ENCODE peak calls at places on chromosomes 7 and 10, in ten cellular contexts. One of them, this sample, is unnamed.

GRCh38 chr10:8158439-8159071 is 104.1 kb downstream of the GATA3 start:
- DNase-seq in HFF-Myc: no peak
- DNase-seq in OCI-LY7: no peak
- DNase-seq in mesothelial cell of epicardium: no peak
- DNase-seq in breast epithelium: no peak
- DNase-seq in type B pancreatic cell: peak
- DNase-seq in HFFc6: no peak
- DNase-seq in CD8-positive, alpha-beta T cell: no peak
- DNase-seq in coronary artery: no peak
- DNase-seq in neural progenitor cell: no peak
- DNase-seq in this sample: no peak

GRCh38 chr7:82131224-82131623 is 312.4 kb downstream of the CACNA2D1 start:
- DNase-seq in HFF-Myc: peak
- DNase-seq in neural progenitor cell: no peak
- DNase-seq in breast epithelium: no peak
- DNase-seq in HFFc6: no peak
- DNase-seq in type B pancreatic cell: no peak
- DNase-seq in coronary artery: no peak
- DNase-seq in CD8-positive, alpha-beta T cell: no peak
- DNase-seq in mesothelial cell of epicardium: no peak
- DNase-seq in OCI-LY7: no peak
- DNase-seq in this sample: no peak

GRCh38 chr10:69839696-69840345 is 38.1 kb downstream of the COL13A1 start:
- DNase-seq in neural progenitor cell: no peak
- DNase-seq in type B pancreatic cell: no peak
- DNase-seq in CD8-positive, alpha-beta T cell: no peak
- DNase-seq in mesothelial cell of epicardium: no peak
- DNase-seq in coronary artery: no peak
- DNase-seq in OCI-LY7: no peak
- DNase-seq in breast epithelium: no peak
- DNase-seq in HFFc6: peak
- DNase-seq in HFF-Myc: no peak
- DNase-seq in this sample: no peak

GRCh38 chr7:17085186-17085585 is 203.4 kb upstream of the AGR3 start:
- DNase-seq in HFF-Myc: no peak
- DNase-seq in mesothelial cell of epicardium: no peak
- DNase-seq in breast epithelium: no peak
- DNase-seq in CD8-positive, alpha-beta T cell: no peak
- DNase-seq in OCI-LY7: no peak
- DNase-seq in type B pancreatic cell: no peak
- DNase-seq in neural progenitor cell: no peak
- DNase-seq in coronary artery: no peak
- DNase-seq in HFFc6: no peak
- DNase-seq in this sample: no peak

GRCh38 chr7:117051808-117052207 is 98.5 kb downstream of the ST7 start:
- DNase-seq in CD8-positive, alpha-beta T cell: no peak
- DNase-seq in OCI-LY7: no peak
- DNase-seq in mesothelial cell of epicardium: no peak
- DNase-seq in HFF-Myc: no peak
- DNase-seq in type B pancreatic cell: no peak
- DNase-seq in neural progenitor cell: no peak
- DNase-seq in breast epithelium: no peak
- DNase-seq in HFFc6: no peak
- DNase-seq in coronary artery: no peak
- DNase-seq in this sample: no peak

GRCh38 chr10:58104419-58104818 is 163.3 kb downstream of the IPMK start:
- DNase-seq in neural progenitor cell: peak
- DNase-seq in HFF-Myc: no peak
- DNase-seq in HFFc6: no peak
- DNase-seq in breast epithelium: no peak
- DNase-seq in mesothelial cell of epicardium: no peak
- DNase-seq in CD8-positive, alpha-beta T cell: no peak
- DNase-seq in type B pancreatic cell: no peak
- DNase-seq in OCI-LY7: no peak
- DNase-seq in coronary artery: no peak
- DNase-seq in this sample: no peak

GRCh38 chr7:73703985-73704639 is 15.4 kb downstream of the STX1A start:
- DNase-seq in HFFc6: no peak
- DNase-seq in CD8-positive, alpha-beta T cell: no peak
- DNase-seq in mesothelial cell of epicardium: no peak
- DNase-seq in type B pancreatic cell: no peak
- DNase-seq in breast epithelium: no peak
- DNase-seq in coronary artery: no peak
- DNase-seq in neural progenitor cell: peak
- DNase-seq in HFF-Myc: no peak
- DNase-seq in OCI-LY7: peak
- DNase-seq in this sample: peak

GRCh38 chr10:83545901-83546391 is 593.4 kb upstream of the GHITM start:
- DNase-seq in OCI-LY7: no peak
- DNase-seq in HFFc6: no peak
- DNase-seq in neural progenitor cell: peak
- DNase-seq in type B pancreatic cell: no peak
- DNase-seq in breast epithelium: no peak
- DNase-seq in HFF-Myc: no peak
- DNase-seq in coronary artery: no peak
- DNase-seq in CD8-positive, alpha-beta T cell: no peak
- DNase-seq in mesothelial cell of epicardium: no peak
- DNase-seq in this sample: no peak

GRCh38 chr7:87875151-87876039 is 765 bp downstream of the SLC25A40 start:
- DNase-seq in type B pancreatic cell: peak
- DNase-seq in mesothelial cell of epicardium: peak
- DNase-seq in HFFc6: no peak
- DNase-seq in neural progenitor cell: peak
- DNase-seq in HFF-Myc: no peak
- DNase-seq in breast epithelium: no peak
- DNase-seq in coronary artery: peak
- DNase-seq in CD8-positive, alpha-beta T cell: no peak
- DNase-seq in OCI-LY7: peak
- DNase-seq in this sample: no peak

DNA sequence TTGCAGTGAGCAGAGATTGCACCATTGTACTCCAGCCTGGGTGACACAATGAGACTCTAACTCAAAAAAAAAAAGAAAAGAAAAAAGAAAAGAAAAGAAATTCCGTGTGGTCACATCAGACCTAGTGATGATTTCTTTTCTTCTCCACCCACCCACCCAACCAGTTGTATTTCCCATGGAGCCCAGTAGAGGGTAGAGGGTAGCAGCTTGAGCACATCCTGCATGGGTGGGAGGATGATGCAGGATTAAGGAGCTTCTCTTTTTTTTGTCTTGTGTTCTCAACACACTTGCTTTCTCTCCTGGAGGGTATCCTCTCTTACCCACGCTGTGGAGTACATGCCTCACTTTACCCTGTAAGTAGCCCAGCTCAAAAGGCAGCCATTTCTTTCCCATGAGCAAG is 118.6 kb upstream of the CARD11 start:
- DNase-seq in neural progenitor cell: no peak
- DNase-seq in breast epithelium: no peak
- DNase-seq in HFFc6: no peak
- DNase-seq in mesothelial cell of epicardium: no peak
- DNase-seq in HFF-Myc: no peak
- DNase-seq in type B pancreatic cell: no peak
- DNase-seq in OCI-LY7: peak
- DNase-seq in CD8-positive, alpha-beta T cell: no peak
- DNase-seq in coronary artery: no peak
- DNase-seq in this sample: no peak
- TF ChIP-seq CTCF in neural progenitor cell: no peak
- TF ChIP-seq CTCF in breast epithelium: no peak
- TF ChIP-seq CTCF in HFFc6: no peak
- TF ChIP-seq CTCF in mesothelial cell of epicardium: no peak
- TF ChIP-seq CTCF in HFF-Myc: peak
- TF ChIP-seq CTCF in type B pancreatic cell: no peak
- TF ChIP-seq CTCF in OCI-LY7: peak
- TF ChIP-seq CTCF in CD8-positive, alpha-beta T cell: no peak
- TF ChIP-seq CTCF in coronary artery: no peak
- TF ChIP-seq CTCF in this sample: no peak

DNA sequence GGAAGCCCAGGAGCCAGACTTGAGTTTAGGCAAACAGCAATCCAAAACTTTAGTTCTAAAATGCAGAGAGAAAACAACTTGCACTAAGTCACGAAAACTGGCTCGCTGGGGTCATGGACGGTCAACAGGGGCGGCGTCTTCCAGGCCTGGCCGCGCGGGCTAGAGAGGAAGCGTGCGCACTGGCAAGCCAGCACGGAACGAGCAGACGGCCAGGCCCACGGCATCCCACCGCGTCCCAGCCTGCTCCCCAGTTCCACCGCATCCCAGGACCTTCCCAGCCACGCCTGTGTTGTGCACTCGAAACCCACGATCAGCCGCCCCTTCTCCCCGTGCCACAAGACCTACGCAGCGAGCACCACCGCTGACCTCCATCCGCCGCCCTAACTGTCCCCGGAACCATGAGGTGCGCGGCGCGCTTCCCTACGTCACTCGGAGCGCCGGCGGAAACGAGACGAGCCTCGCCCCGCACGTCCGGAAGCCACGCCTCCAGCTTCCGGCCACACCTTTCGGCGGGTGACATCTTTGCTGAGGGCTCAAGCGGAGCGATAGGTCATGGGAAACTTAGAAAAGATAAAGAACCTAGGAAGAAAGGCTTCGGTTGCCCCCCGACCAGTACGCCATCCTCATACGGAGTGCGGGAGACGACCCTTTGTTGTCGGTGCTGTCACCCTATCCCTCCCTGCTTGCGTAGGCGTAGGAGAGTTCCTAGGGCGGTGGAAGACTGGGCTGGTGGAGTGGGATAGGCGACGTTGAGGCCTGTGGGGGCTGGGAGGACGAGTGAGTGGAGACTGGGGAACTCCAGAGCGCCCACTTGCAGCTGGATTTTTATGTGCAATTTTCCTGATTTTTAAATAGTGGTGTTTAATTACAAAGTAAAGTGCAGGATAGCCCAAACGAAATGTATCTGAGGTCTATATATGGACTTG is at the start of gene TBRG4:
- DNase-seq in coronary artery: peak
- DNase-seq in OCI-LY7: peak
- DNase-seq in type B pancreatic cell: peak
- DNase-seq in HFFc6: peak
- DNase-seq in neural progenitor cell: peak
- DNase-seq in breast epithelium: peak
- DNase-seq in CD8-positive, alpha-beta T cell: peak
- DNase-seq in mesothelial cell of epicardium: peak
- DNase-seq in HFF-Myc: peak
- DNase-seq in this sample: peak
- TF ChIP-seq CTCF in coronary artery: no peak
- TF ChIP-seq CTCF in OCI-LY7: peak
- TF ChIP-seq CTCF in type B pancreatic cell: peak
- TF ChIP-seq CTCF in HFFc6: peak
- TF ChIP-seq CTCF in neural progenitor cell: peak
- TF ChIP-seq CTCF in breast epithelium: no peak
- TF ChIP-seq CTCF in CD8-positive, alpha-beta T cell: no peak
- TF ChIP-seq CTCF in mesothelial cell of epicardium: no peak
- TF ChIP-seq CTCF in HFF-Myc: no peak
- TF ChIP-seq CTCF in this sample: peak

GRCh38 chr7:44484482-44485313 is 5.8 kb downstream of the NUDCD3 start:
- DNase-seq in coronary artery: no peak
- DNase-seq in neural progenitor cell: no peak
- DNase-seq in mesothelial cell of epicardium: no peak
- DNase-seq in type B pancreatic cell: no peak
- DNase-seq in breast epithelium: no peak
- DNase-seq in HFF-Myc: no peak
- DNase-seq in CD8-positive, alpha-beta T cell: no peak
- DNase-seq in HFFc6: no peak
- DNase-seq in OCI-LY7: no peak
- DNase-seq in this sample: no peak

GRCh38 chr7:44489955-44490350 is 505 bp downstream of the NUDCD3 start:
- DNase-seq in coronary artery: no peak
- DNase-seq in type B pancreatic cell: no peak
- DNase-seq in HFFc6: no peak
- DNase-seq in mesothelial cell of epicardium: no peak
- DNase-seq in HFF-Myc: no peak
- DNase-seq in OCI-LY7: no peak
- DNase-seq in neural progenitor cell: no peak
- DNase-seq in breast epithelium: no peak
- DNase-seq in CD8-positive, alpha-beta T cell: peak
- DNase-seq in this sample: no peak

GRCh38 chr7:44488955-44489354 is 1.5 kb downstream of the NUDCD3 start:
- DNase-seq in CD8-positive, alpha-beta T cell: no peak
- DNase-seq in HFF-Myc: no peak
- DNase-seq in mesothelial cell of epicardium: no peak
- DNase-seq in HFFc6: no peak
- DNase-seq in coronary artery: no peak
- DNase-seq in OCI-LY7: no peak
- DNase-seq in neural progenitor cell: no peak
- DNase-seq in type B pancreatic cell: no peak
- DNase-seq in breast epithelium: no peak
- DNase-seq in this sample: no peak

GRCh38 chr7:44486001-44486400 is 4.5 kb downstream of the NUDCD3 start:
- DNase-seq in coronary artery: no peak
- DNase-seq in OCI-LY7: no peak
- DNase-seq in CD8-positive, alpha-beta T cell: no peak
- DNase-seq in breast epithelium: no peak
- DNase-seq in HFF-Myc: no peak
- DNase-seq in type B pancreatic cell: no peak
- DNase-seq in mesothelial cell of epicardium: no peak
- DNase-seq in HFFc6: no peak
- DNase-seq in neural progenitor cell: no peak
- DNase-seq in this sample: no peak

DNA sequence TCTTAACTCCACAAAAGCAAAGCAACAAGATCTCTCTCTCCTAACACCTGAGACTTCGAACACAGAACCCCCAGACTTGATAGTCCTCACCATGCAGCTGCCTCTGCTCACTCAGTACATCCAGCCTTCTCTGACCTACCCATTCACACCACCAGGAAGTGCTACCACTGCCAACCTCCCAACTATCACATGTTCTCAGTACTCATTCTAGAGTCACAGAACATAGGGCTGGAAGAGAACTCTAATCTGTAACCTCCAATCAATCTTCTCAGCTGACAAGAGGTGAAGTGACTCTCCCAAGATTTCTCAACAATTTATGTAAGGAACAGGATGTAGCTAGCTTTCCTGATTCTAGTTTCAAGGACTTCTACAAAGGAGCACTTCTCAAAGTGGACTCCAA is 3.8 kb downstream of the NUDCD3 start:
- DNase-seq in coronary artery: no peak
- DNase-seq in OCI-LY7: no peak
- DNase-seq in mesothelial cell of epicardium: no peak
- DNase-seq in HFF-Myc: no peak
- DNase-seq in type B pancreatic cell: no peak
- DNase-seq in breast epithelium: no peak
- DNase-seq in neural progenitor cell: no peak
- DNase-seq in CD8-positive, alpha-beta T cell: no peak
- DNase-seq in HFFc6: peak
- DNase-seq in this sample: no peak
- TF ChIP-seq CTCF in coronary artery: no peak
- TF ChIP-seq CTCF in OCI-LY7: no peak
- TF ChIP-seq CTCF in mesothelial cell of epicardium: no peak
- TF ChIP-seq CTCF in HFF-Myc: no peak
- TF ChIP-seq CTCF in type B pancreatic cell: no peak
- TF ChIP-seq CTCF in breast epithelium: no peak
- TF ChIP-seq CTCF in neural progenitor cell: no peak
- TF ChIP-seq CTCF in CD8-positive, alpha-beta T cell: no peak
- TF ChIP-seq CTCF in HFFc6: peak
- TF ChIP-seq CTCF in this sample: no peak

DNA sequence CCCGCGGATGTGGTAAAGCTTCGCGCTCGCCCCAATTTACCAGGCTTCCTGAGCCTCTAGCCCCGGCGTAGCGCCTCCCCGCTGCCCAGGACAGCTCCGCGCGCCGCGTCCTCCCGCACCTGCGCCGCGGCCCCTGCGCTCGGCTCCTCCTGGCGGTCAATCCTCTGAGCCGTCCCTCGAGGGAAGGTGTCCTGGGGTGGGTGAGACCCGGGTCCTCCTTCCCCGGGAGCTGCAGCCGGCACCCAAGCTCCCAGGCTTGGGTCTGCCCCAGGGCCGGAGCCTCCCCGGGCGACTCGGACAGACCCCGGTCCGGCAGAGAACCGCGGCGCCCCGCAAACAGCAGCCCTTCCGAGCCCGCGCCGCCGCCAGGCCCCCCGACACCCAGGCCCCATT is 512 bp downstream of the OSBPL3 start:
- DNase-seq in CD8-positive, alpha-beta T cell: peak
- DNase-seq in OCI-LY7: peak
- DNase-seq in HFF-Myc: no peak
- DNase-seq in type B pancreatic cell: peak
- DNase-seq in coronary artery: no peak
- DNase-seq in mesothelial cell of epicardium: peak
- DNase-seq in HFFc6: no peak
- DNase-seq in breast epithelium: peak
- DNase-seq in neural progenitor cell: no peak
- DNase-seq in this sample: peak
- TF ChIP-seq CTCF in CD8-positive, alpha-beta T cell: peak
- TF ChIP-seq CTCF in OCI-LY7: peak
- TF ChIP-seq CTCF in HFF-Myc: peak
- TF ChIP-seq CTCF in type B pancreatic cell: peak
- TF ChIP-seq CTCF in coronary artery: no peak
- TF ChIP-seq CTCF in mesothelial cell of epicardium: peak
- TF ChIP-seq CTCF in HFFc6: peak
- TF ChIP-seq CTCF in breast epithelium: peak
- TF ChIP-seq CTCF in neural progenitor cell: peak
- TF ChIP-seq CTCF in this sample: peak

This sample was measured in GM13976.